ENCODE peak calls at places on chromosome 7, in four cellular contexts. One of them, this sample, is unnamed.
A peak's percentile ranks its signal among the peaks of the same experiment; 100 is the strongest.

GRCh38 chr7:26813426-26813825 is 51.0 kb downstream of the SKAP2 start:
- DNase-seq in astrocyte of the spinal cord: peak; percentile 80
- DNase-seq in foreskin fibroblast: no peak
- DNase-seq in cardiac fibroblast: no peak
- DNase-seq in this sample: no peak

GRCh38 chr7:102306916-102307677 is 20.4 kb downstream of the SH2B2 start:
- DNase-seq in astrocyte of the spinal cord: peak; percentile 50
- DNase-seq in foreskin fibroblast: peak; percentile 59
- DNase-seq in cardiac fibroblast: peak; percentile 63
- DNase-seq in this sample: no peak

GRCh38 chr7:116702046-116702445 is 30.1 kb downstream of the MET start:
- DNase-seq in astrocyte of the spinal cord: peak; percentile 19
- DNase-seq in foreskin fibroblast: no peak
- DNase-seq in cardiac fibroblast: no peak
- DNase-seq in this sample: no peak

GRCh38 chr7:157088136-157088535 is 50.6 kb upstream of the UBE3C start:
- DNase-seq in astrocyte of the spinal cord: no peak
- DNase-seq in foreskin fibroblast: no peak
- DNase-seq in cardiac fibroblast: no peak
- DNase-seq in this sample: no peak

GRCh38 chr7:89618269-89618668 is 536.0 kb upstream of the STEAP1 start:
- DNase-seq in astrocyte of the spinal cord: no peak
- DNase-seq in foreskin fibroblast: no peak
- DNase-seq in cardiac fibroblast: no peak
- DNase-seq in this sample: no peak

GRCh38 chr7:14806886-14807285 is 95.7 kb downstream of the DGKB start:
- DNase-seq in astrocyte of the spinal cord: peak; percentile 22
- DNase-seq in foreskin fibroblast: peak; percentile 17
- DNase-seq in cardiac fibroblast: peak; percentile 23
- DNase-seq in this sample: no peak

GRCh38 chr7:151626422-151627115 is 106.9 kb upstream of the RHEB start:
- DNase-seq in astrocyte of the spinal cord: peak; percentile 35
- DNase-seq in foreskin fibroblast: peak; percentile 53
- DNase-seq in cardiac fibroblast: peak; percentile 26
- DNase-seq in this sample: peak; percentile 22

GRCh38 chr7:135717686-135718085 is 10.3 kb downstream of the SLC13A4 start:
- DNase-seq in astrocyte of the spinal cord: no peak
- DNase-seq in foreskin fibroblast: no peak
- DNase-seq in cardiac fibroblast: no peak
- DNase-seq in this sample: no peak

GRCh38 chr7:123024989-123025758 is 29.7 kb upstream of the TAS2R16 start:
- DNase-seq in astrocyte of the spinal cord: peak; percentile 80
- DNase-seq in foreskin fibroblast: peak; percentile 0
- DNase-seq in cardiac fibroblast: peak; percentile 94
- DNase-seq in this sample: no peak

GRCh38 chr7:121505021-121505420 is 108.9 kb upstream of the FAM3C start:
- DNase-seq in astrocyte of the spinal cord: peak; percentile 34
- DNase-seq in foreskin fibroblast: peak; percentile 60
- DNase-seq in cardiac fibroblast: peak; percentile 62
- DNase-seq in this sample: no peak

GRCh38 chr7:136056827-136057226 is 79.7 kb upstream of the MTPN start:
- DNase-seq in astrocyte of the spinal cord: no peak
- DNase-seq in foreskin fibroblast: no peak
- DNase-seq in cardiac fibroblast: no peak
- DNase-seq in this sample: no peak

GRCh38 chr7:142481548-142481947 is 223.7 kb upstream of the PRSS58 start:
- DNase-seq in astrocyte of the spinal cord: peak; percentile 30
- DNase-seq in foreskin fibroblast: peak; percentile 69
- DNase-seq in cardiac fibroblast: peak; percentile 55
- DNase-seq in this sample: no peak

GRCh38 chr7:87152897-87153641 is 816 bp downstream of the DMTF1 start:
- DNase-seq in astrocyte of the spinal cord: peak; percentile 32
- DNase-seq in foreskin fibroblast: peak; percentile 28
- DNase-seq in cardiac fibroblast: peak; percentile 48
- DNase-seq in this sample: no peak

GRCh38 chr7:69811682-69812344 is 213.5 kb downstream of the AUTS2 start:
- DNase-seq in astrocyte of the spinal cord: no peak
- DNase-seq in foreskin fibroblast: no peak
- DNase-seq in cardiac fibroblast: no peak
- DNase-seq in this sample: no peak

GRCh38 chr7:111356941-111357340 is 205.4 kb downstream of the IMMP2L start:
- DNase-seq in astrocyte of the spinal cord: peak; percentile 36
- DNase-seq in foreskin fibroblast: peak; percentile 49
- DNase-seq in cardiac fibroblast: no peak
- DNase-seq in this sample: no peak

GRCh38 chr7:140674899-140675701 is 2.4 kb downstream of the ADCK2 start:
- DNase-seq in astrocyte of the spinal cord: peak; percentile 41
- DNase-seq in foreskin fibroblast: peak; percentile 87
- DNase-seq in cardiac fibroblast: peak; percentile 72
- DNase-seq in this sample: peak; percentile 88

GRCh38 chr7:368651-369475 is 78.9 kb downstream of the FOXL3 start:
- DNase-seq in astrocyte of the spinal cord: no peak
- DNase-seq in foreskin fibroblast: no peak
- DNase-seq in cardiac fibroblast: no peak
- DNase-seq in this sample: no peak

GRCh38 chr7:102101111-102101551 is 185.5 kb upstream of the SH2B2 start:
- DNase-seq in astrocyte of the spinal cord: no peak
- DNase-seq in foreskin fibroblast: no peak
- DNase-seq in cardiac fibroblast: no peak
- DNase-seq in this sample: no peak

GRCh38 chr7:92645531-92646061 is 55.4 kb upstream of the FAM133B start:
- DNase-seq in astrocyte of the spinal cord: no peak
- DNase-seq in foreskin fibroblast: peak; percentile 39
- DNase-seq in cardiac fibroblast: peak; percentile 54
- DNase-seq in this sample: no peak

GRCh38 chr7:47416454-47417121 is 165.3 kb downstream of the TNS3 start:
- DNase-seq in astrocyte of the spinal cord: peak; percentile 22
- DNase-seq in foreskin fibroblast: peak; percentile 27
- DNase-seq in cardiac fibroblast: no peak
- DNase-seq in this sample: no peak

GRCh38 chr7:18845700-18846099 is 271.7 kb downstream of the TWIST1 start:
- DNase-seq in astrocyte of the spinal cord: no peak
- DNase-seq in foreskin fibroblast: no peak
- DNase-seq in cardiac fibroblast: no peak
- DNase-seq in this sample: no peak
- TF ChIP-seq CTCF in astrocyte of the spinal cord: no peak
- TF ChIP-seq CTCF in foreskin fibroblast: no peak
- TF ChIP-seq CTCF in cardiac fibroblast: no peak
- TF ChIP-seq CTCF in this sample: no peak

GRCh38 chr7:36075561-36075960 is 77.5 kb upstream of the EEPD1 start:
- DNase-seq in astrocyte of the spinal cord: no peak
- DNase-seq in foreskin fibroblast: no peak
- DNase-seq in cardiac fibroblast: no peak
- DNase-seq in this sample: no peak

GRCh38 chr7:36072620-36073019 is 80.4 kb upstream of the EEPD1 start:
- DNase-seq in astrocyte of the spinal cord: no peak
- DNase-seq in foreskin fibroblast: no peak
- DNase-seq in cardiac fibroblast: no peak
- DNase-seq in this sample: no peak

GRCh38 chr7:36071605-36072004 is 81.4 kb upstream of the EEPD1 start:
- DNase-seq in astrocyte of the spinal cord: no peak
- DNase-seq in foreskin fibroblast: no peak
- DNase-seq in cardiac fibroblast: no peak
- DNase-seq in this sample: no peak

GRCh38 chr7:36066021-36066664 is 86.9 kb upstream of the EEPD1 start:
- DNase-seq in astrocyte of the spinal cord: no peak
- DNase-seq in foreskin fibroblast: no peak
- DNase-seq in cardiac fibroblast: no peak
- DNase-seq in this sample: no peak

GRCh38 chr7:36070230-36070629 is 82.8 kb upstream of the EEPD1 start:
- DNase-seq in astrocyte of the spinal cord: no peak
- DNase-seq in foreskin fibroblast: no peak
- DNase-seq in cardiac fibroblast: no peak
- DNase-seq in this sample: no peak
- H3K4me3 ChIP-seq in astrocyte of the spinal cord: no peak overlapping the region
- H3K4me3 ChIP-seq in foreskin fibroblast: no peak overlapping the region
- H3K4me3 ChIP-seq in cardiac fibroblast: no peak overlapping the region
- H3K4me3 ChIP-seq in this sample: no peak overlapping the region

GRCh38 chr7:96591159-96591899 is 118.3 kb downstream of the SEM1 start:
- DNase-seq in astrocyte of the spinal cord: no peak
- DNase-seq in foreskin fibroblast: no peak
- DNase-seq in cardiac fibroblast: no peak
- DNase-seq in this sample: no peak

GRCh38 chr7:96591900-96592676 is 117.6 kb downstream of the SEM1 start:
- DNase-seq in astrocyte of the spinal cord: no peak
- DNase-seq in foreskin fibroblast: no peak
- DNase-seq in cardiac fibroblast: no peak
- DNase-seq in this sample: no peak

GRCh38 chr7:96598421-96598820 is 111.2 kb downstream of the SEM1 start:
- DNase-seq in astrocyte of the spinal cord: no peak
- DNase-seq in foreskin fibroblast: no peak
- DNase-seq in cardiac fibroblast: no peak
- DNase-seq in this sample: no peak

GRCh38 chr7:96599288-96599936 is 110.2 kb downstream of the SEM1 start:
- DNase-seq in astrocyte of the spinal cord: no peak
- DNase-seq in foreskin fibroblast: no peak
- DNase-seq in cardiac fibroblast: no peak
- DNase-seq in this sample: no peak

DNA sequence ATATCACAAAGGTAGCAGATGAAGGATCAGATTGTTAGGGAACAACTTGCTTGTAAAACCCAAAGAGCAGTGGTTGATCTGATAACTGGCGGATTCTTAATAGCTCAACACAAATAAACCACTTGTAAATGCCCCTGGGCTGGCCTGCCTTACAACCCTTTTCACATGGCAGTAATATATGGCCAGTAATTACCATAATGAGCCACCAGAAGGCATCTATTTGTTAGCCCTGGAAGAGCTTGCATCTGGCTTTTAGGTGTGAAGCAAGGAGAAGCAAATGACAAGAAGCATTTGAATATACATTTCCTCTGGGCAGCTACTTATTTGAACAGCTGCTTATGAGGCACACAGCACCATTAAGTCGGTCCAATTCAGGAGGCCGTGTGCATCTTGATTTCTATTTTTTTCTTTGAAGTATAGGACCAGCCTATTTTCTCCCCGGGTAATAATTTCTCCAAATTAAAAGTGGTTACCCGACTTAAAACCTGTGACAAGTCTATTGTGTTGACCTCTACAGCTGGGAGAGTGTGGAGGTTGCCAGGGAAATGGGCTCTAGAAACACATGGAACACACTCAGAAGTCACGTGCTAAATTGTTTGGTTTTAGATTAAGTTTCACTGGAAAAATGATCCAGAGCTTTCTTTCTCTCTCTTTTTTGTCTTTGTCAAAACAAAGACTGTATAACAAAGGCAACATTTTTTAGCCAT is 113.4 kb downstream of the SEM1 start:
- DNase-seq in astrocyte of the spinal cord: no peak
- DNase-seq in foreskin fibroblast: no peak
- DNase-seq in cardiac fibroblast: peak; percentile 2
- DNase-seq in this sample: peak; percentile 96
- TF ChIP-seq CTCF in astrocyte of the spinal cord: no peak
- TF ChIP-seq CTCF in foreskin fibroblast: no peak
- TF ChIP-seq CTCF in cardiac fibroblast: no peak
- TF ChIP-seq CTCF in this sample: peak; percentile 62

DNA sequence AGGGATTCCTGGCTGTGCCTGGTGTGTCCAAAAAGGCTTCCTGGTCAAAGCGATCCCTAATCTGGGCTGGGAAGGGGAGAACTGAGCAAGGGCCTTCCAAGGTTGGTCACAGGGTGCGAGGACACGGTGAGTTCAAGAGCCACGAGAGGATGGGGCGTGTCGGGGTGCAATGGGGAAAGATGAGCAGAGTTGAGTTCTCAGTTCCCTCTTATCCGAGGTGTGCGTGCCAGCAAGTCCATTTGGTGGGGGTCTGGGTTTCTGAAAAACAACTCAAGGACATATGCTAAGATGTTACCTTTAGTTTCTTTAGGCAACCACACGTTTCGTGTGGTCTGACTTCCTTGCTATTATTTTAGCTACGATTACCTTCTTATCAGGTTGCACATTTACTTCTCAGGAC is 1.3 kb downstream of the ZNF775 start:
- DNase-seq in astrocyte of the spinal cord: no peak
- DNase-seq in foreskin fibroblast: no peak
- DNase-seq in cardiac fibroblast: no peak
- DNase-seq in this sample: no peak
- H3K4me3 ChIP-seq in astrocyte of the spinal cord: peak overlapping the region; percentile 83
- H3K4me3 ChIP-seq in foreskin fibroblast: peak overlapping the region; percentile 81
- H3K4me3 ChIP-seq in cardiac fibroblast: no peak overlapping the region
- H3K4me3 ChIP-seq in this sample: peak overlapping the region; percentile 62

GRCh38 chr7:2476298-2476697 is at the start of gene GRIFIN:
- DNase-seq in astrocyte of the spinal cord: no peak
- DNase-seq in foreskin fibroblast: no peak
- DNase-seq in cardiac fibroblast: no peak
- DNase-seq in this sample: no peak

GRCh38 chr7:2477447-2478386 is 1.5 kb upstream of the GRIFIN start:
- DNase-seq in astrocyte of the spinal cord: peak; percentile 50
- DNase-seq in foreskin fibroblast: peak; percentile 88
- DNase-seq in cardiac fibroblast: peak; percentile 58
- DNase-seq in this sample: no peak

GRCh38 chr7:2475678-2476015 is 551 bp downstream of the GRIFIN start:
- DNase-seq in astrocyte of the spinal cord: no peak
- DNase-seq in foreskin fibroblast: no peak
- DNase-seq in cardiac fibroblast: no peak
- DNase-seq in this sample: no peak

GRCh38 chr7:2478387-2478760 is 2.2 kb upstream of the GRIFIN start:
- DNase-seq in astrocyte of the spinal cord: peak; percentile 37
- DNase-seq in foreskin fibroblast: peak; percentile 78
- DNase-seq in cardiac fibroblast: peak; percentile 45
- DNase-seq in this sample: peak; percentile 76

DNA sequence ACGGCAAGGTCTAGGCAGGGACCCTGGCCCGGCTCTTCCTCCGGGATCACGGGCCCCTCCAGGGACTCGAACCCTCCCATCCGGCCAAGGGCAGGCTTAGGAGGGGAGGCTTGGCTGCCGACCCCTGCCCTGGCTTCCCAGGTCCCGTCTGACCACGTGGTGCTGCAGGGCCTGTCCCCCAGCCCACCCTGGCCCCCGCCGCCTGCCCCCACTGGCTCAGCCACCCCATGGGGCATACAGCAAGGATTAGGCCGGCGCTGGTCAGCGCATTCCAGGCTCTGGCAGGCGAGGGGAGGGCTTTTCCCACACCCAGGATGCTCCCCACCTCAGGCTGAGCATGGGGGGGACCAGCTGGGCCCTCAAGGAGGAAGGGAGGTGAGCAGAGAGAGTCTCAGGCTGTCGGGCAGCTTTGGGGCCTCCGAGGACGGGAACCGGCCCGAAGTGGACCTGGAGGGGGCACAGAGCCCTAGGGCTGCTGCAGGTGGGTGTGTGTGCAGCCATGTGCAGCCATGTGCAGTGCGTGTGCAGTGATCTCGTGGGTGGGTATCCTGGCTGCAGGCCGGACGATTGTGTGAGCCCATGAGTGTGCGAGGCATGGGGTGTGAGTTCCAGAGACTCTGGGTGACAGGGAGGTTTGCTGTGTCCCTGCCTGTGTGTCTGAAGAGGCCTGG is 713 bp upstream of the GRIFIN start:
- DNase-seq in astrocyte of the spinal cord: no peak
- DNase-seq in foreskin fibroblast: no peak
- DNase-seq in cardiac fibroblast: no peak
- DNase-seq in this sample: no peak
- TF ChIP-seq CTCF in astrocyte of the spinal cord: no peak
- TF ChIP-seq CTCF in foreskin fibroblast: no peak
- TF ChIP-seq CTCF in cardiac fibroblast: no peak
- TF ChIP-seq CTCF in this sample: no peak

This sample was measured in LNCaP clone FGC.